ENCODE peak calls at places on chromosomes 2 and 18, in eight cellular contexts. S is NCI-H226; T is NCI-H748 treated with DMSO at 0.1 percent for 48 hours; B is GM12892; N is activated effector memory CD4-positive, alpha-beta T cell treated with anti-CD3 and anti-CD28 coated beads, Interleukin-2, amount 50 U/mL, for 16 hours; A is ELR; Z is HTR-8/SVneo; J is cardiac fibroblast. C is an unnamed sample.

GRCh38 chr18:13381907-13382682 is 163.5 kb downstream of the LDLRAD4 start:
- DNase-seq in Z (no peak), T (peak; percentile 41), A (no peak), N (peak; percentile 80), B (peak; percentile 38), J (peak; percentile 78), S (no peak), C (peak; percentile 94)

GRCh38 chr2:200239216-200239615 is 67.3 kb upstream of the SPATS2L start:
- DNase-seq in B (no peak), A (peak; percentile 25), N (no peak), J (no peak), Z (no peak), S (no peak), T (no peak), C (no peak)

GRCh38 chr2:163471947-163472346 is 263.9 kb downstream of the FIGN start:
- DNase-seq in A (peak; percentile 33), N (no peak), Z (peak; percentile 12), B (no peak), T (no peak), S (peak; percentile 20), J (peak; percentile 56), C (peak; percentile 16)

GRCh38 chr2:2254206-2254605 is 76.9 kb downstream of the MYT1L start:
- DNase-seq in A (no peak), N (no peak), T (no peak), Z (no peak), S (no peak), B (no peak), J (no peak), C (no peak)

GRCh38 chr2:86439879-86440630 is 1.1 kb upstream of the KDM3A start:
- DNase-seq in S (no peak), N (no peak), B (no peak), J (no peak), Z (no peak), A (no peak), T (no peak), C (no peak)

GRCh38 chr2:241137276-241138190 is 11.7 kb downstream of the PASK start:
- DNase-seq in Z (no peak), T (no peak), J (no peak), N (peak; percentile 53), S (no peak), B (no peak), A (no peak), C (no peak)

GRCh38 chr2:241702405-241703127 is 727 bp downstream of the ING5 start:
- DNase-seq in B (peak; percentile 90), Z (peak; percentile 89), S (peak; percentile 80), T (peak; percentile 67), A (peak; percentile 85), J (no peak), N (peak; percentile 96), C (no peak)

GRCh38 chr2:16200791-16201190 is 260.4 kb downstream of the MYCN start:
- DNase-seq in Z (no peak), A (no peak), B (no peak), T (no peak), J (no peak), N (no peak), S (no peak), C (no peak)

GRCh38 chr18:75335511-75335910 is 92.0 kb downstream of the SMIM21 start:
- DNase-seq in J (no peak), B (no peak), S (no peak), T (no peak), A (no peak), N (no peak), Z (no peak), C (no peak)

GRCh38 chr2:240820607-240821428 is 799 bp upstream of the KIF1A start:
- DNase-seq in B (no peak), Z (no peak), N (no peak), J (no peak), T (peak; percentile 62), A (no peak), S (no peak), C (peak; percentile 22)

GRCh38 chr18:63074987-63075404 is 244.6 kb downstream of the BCL2 start:
- DNase-seq in N (peak; percentile 83), T (peak; percentile 97), Z (peak; percentile 44), S (no peak), A (peak; percentile 47), B (no peak), J (peak; percentile 30), C (peak; percentile 92)

GRCh38 chr18:48621240-48621639 is 82.4 kb downstream of the CTIF start:
- DNase-seq in T (no peak), A (peak; percentile 94), Z (peak; percentile 75), B (no peak), J (peak; percentile 66), N (no peak), S (peak; percentile 86), C (peak; percentile 88)

GRCh38 chr2:85009019-85009618 is 38.2 kb downstream of the KCMF1 start:
- DNase-seq in A (no peak), N (no peak), B (no peak), Z (no peak), T (no peak), S (no peak), J (no peak), C (no peak)

GRCh38 chr18:49531678-49532153 is 30.1 kb upstream of the LIPG start:
- DNase-seq in N (no peak), S (no peak), Z (no peak), B (no peak), A (no peak), T (no peak), J (no peak), C (no peak)

GRCh38 chr18:58045265-58046086 is 1.4 kb downstream of the NEDD4L start:
- DNase-seq in S (peak; percentile 69), Z (peak; percentile 35), T (peak; percentile 86), J (peak; percentile 32), B (peak; percentile 14), A (peak; percentile 57), N (peak; percentile 74), C (no peak)

GRCh38 chr18:12904012-12904516 is 20.0 kb upstream of the PTPN2 start:
- DNase-seq in B (no peak), N (peak; percentile 75), S (peak; percentile 22), J (peak; percentile 68), T (no peak), A (no peak), Z (no peak), C (no peak)

GRCh38 chr2:226073496-226073895 is 674.0 kb downstream of the NYAP2 start:
- DNase-seq in J (no peak), S (no peak), Z (no peak), T (no peak), A (no peak), B (no peak), N (no peak), C (no peak)

GRCh38 chr2:221588306-221588985 is 16.3 kb upstream of the EPHA4 start:
- DNase-seq in A (no peak), Z (no peak), S (no peak), N (no peak), T (no peak), B (no peak), J (no peak), C (no peak)